ENCODE peak calls at places on chromosome 5, in six cellular contexts. G is GM23338; Q is activated T-cell treated with anti-CD3 and anti-CD28 coated beads, Interleukin-2, amount 50 U/mL, for 24 hours; F is NCI-H2029 treated with DMSO at 0.1 percent for 48 hours; L is AG08396; Y is GM03348. O is an unnamed sample.

GRCh38 chr5:98954392-98955028 is 25.7 kb upstream of the CHD1 start:
- DNase-seq in G (no peak), Q (no peak), F (no peak), L (no peak), Y (no peak), O (no peak)

GRCh38 chr5:173592050-173592669 is 24.3 kb downstream of the BOD1 start:
- DNase-seq in G (peak; percentile 60), Q (no peak), F (no peak), L (no peak), Y (no peak), O (no peak)

GRCh38 chr5:151251001-151251551 is 1.9 kb upstream of the GM2A start:
- DNase-seq in G (no peak), Q (peak; percentile 42), F (no peak), L (no peak), Y (no peak), O (peak; percentile 68)

GRCh38 chr5:105638437-105638836 is 2032.3 kb downstream of the EFNA5 start:
- DNase-seq in G (peak; percentile 5), Q (no peak), F (no peak), L (no peak), Y (no peak), O (no peak)

GRCh38 chr5:59640411-59640810 is 253.1 kb downstream of the PDE4D start:
- DNase-seq in G (no peak), Q (no peak), F (no peak), L (no peak), Y (peak; percentile 11), O (no peak)

GRCh38 chr5:116731432-116731831 is 156.8 kb upstream of the SEMA6A start:
- DNase-seq in G (no peak), Q (no peak), F (no peak), L (no peak), Y (no peak), O (no peak)

GRCh38 chr5:89300426-89300970 is 417.5 kb upstream of the MEF2C start:
- DNase-seq in G (no peak), Q (no peak), F (no peak), L (no peak), Y (no peak), O (no peak)

GRCh38 chr5:157941616-157942015 is 82.7 kb upstream of the CLINT1 start:
- DNase-seq in G (no peak), Q (no peak), F (no peak), L (no peak), Y (no peak), O (no peak)

GRCh38 chr5:133205649-133206048 is 153.8 kb downstream of the HSPA4 start:
- DNase-seq in G (no peak), Q (no peak), F (no peak), L (no peak), Y (peak; percentile 20), O (no peak)

GRCh38 chr5:164053123-164053522 is 547.7 kb downstream of the MAT2B start:
- DNase-seq in G (no peak), Q (no peak), F (no peak), L (no peak), Y (no peak), O (no peak)

GRCh38 chr5:89932771-89933181 is 476.8 kb downstream of the CETN3 start:
- DNase-seq in G (peak; percentile 30), Q (no peak), F (no peak), L (no peak), Y (no peak), O (no peak)

GRCh38 chr5:87007737-87008136 is 259.9 kb upstream of the RASA1 start:
- DNase-seq in G (no peak), Q (no peak), F (no peak), L (no peak), Y (no peak), O (no peak)

GRCh38 chr5:96785271-96785670 is 22.5 kb downstream of the ERAP1 start:
- DNase-seq in G (no peak), Q (no peak), F (no peak), L (no peak), Y (no peak), O (no peak)

GRCh38 chr5:135225856-135226560 is 173.0 kb downstream of the MACROH2A1 start:
- DNase-seq in G (peak; percentile 18), Q (no peak), F (no peak), L (no peak), Y (no peak), O (peak; percentile 31)

GRCh38 chr5:120869831-120870230 is 405.7 kb downstream of the PRR16 start:
- DNase-seq in G (no peak), Q (no peak), F (no peak), L (no peak), Y (no peak), O (no peak)

GRCh38 chr5:125611541-125611940 is 811.7 kb upstream of the GRAMD2B start:
- DNase-seq in G (no peak), Q (no peak), F (no peak), L (no peak), Y (no peak), O (no peak)

GRCh38 chr5:643811-644271 is 31.7 kb downstream of the CEP72 start:
- DNase-seq in G (no peak), Q (peak; percentile 25), F (no peak), L (no peak), Y (no peak), O (no peak)